ENCODE peak calls at places on chromosomes 3 and 15, in five cellular contexts. One of them, this sample, is unnamed.

GRCh38 chr3:14863324-14864100 is 44.8 kb downstream of the FGD5 start:
- DNase-seq in tibial nerve: no peak
- DNase-seq in breast epithelium: no peak
- DNase-seq in ovary: no peak
- DNase-seq in A549: no peak
- DNase-seq in this sample: no peak

GRCh38 chr15:32866486-32867312 is 148.9 kb downstream of the GREM1 start:
- DNase-seq in tibial nerve: no peak
- DNase-seq in A549: peak; percentile 30
- DNase-seq in breast epithelium: no peak
- DNase-seq in ovary: no peak
- DNase-seq in this sample: no peak

GRCh38 chr15:26945046-26945445 is 25.9 kb upstream of the GABRG3 start:
- DNase-seq in breast epithelium: no peak
- DNase-seq in tibial nerve: no peak
- DNase-seq in ovary: no peak
- DNase-seq in A549: no peak
- DNase-seq in this sample: no peak

GRCh38 chr3:62954579-62954978 is 79.4 kb upstream of the CADPS start:
- DNase-seq in ovary: no peak
- DNase-seq in breast epithelium: no peak
- DNase-seq in tibial nerve: no peak
- DNase-seq in A549: no peak
- DNase-seq in this sample: no peak

GRCh38 chr15:101156509-101157159 is 95.2 kb downstream of the CHSY1 start:
- DNase-seq in ovary: no peak
- DNase-seq in breast epithelium: no peak
- DNase-seq in A549: no peak
- DNase-seq in tibial nerve: no peak
- DNase-seq in this sample: no peak

GRCh38 chr3:138079901-138080300 is 35.5 kb downstream of the DZIP1L start:
- DNase-seq in breast epithelium: no peak
- DNase-seq in ovary: no peak
- DNase-seq in tibial nerve: no peak
- DNase-seq in A549: no peak
- DNase-seq in this sample: no peak

GRCh38 chr3:83523470-83524073 is 1435.2 kb upstream of the CADM2 start:
- DNase-seq in A549: peak; percentile 1
- DNase-seq in ovary: no peak
- DNase-seq in tibial nerve: peak; percentile 32
- DNase-seq in breast epithelium: no peak
- DNase-seq in this sample: no peak

GRCh38 chr3:44342191-44342790 is 3.7 kb downstream of the TCAIM start:
- DNase-seq in A549: no peak
- DNase-seq in tibial nerve: no peak
- DNase-seq in ovary: no peak
- DNase-seq in breast epithelium: no peak
- DNase-seq in this sample: no peak

GRCh38 chr3:155908086-155908485 is 37.6 kb downstream of the GMPS start:
- DNase-seq in ovary: no peak
- DNase-seq in breast epithelium: no peak
- DNase-seq in A549: no peak
- DNase-seq in tibial nerve: no peak
- DNase-seq in this sample: no peak

GRCh38 chr3:155917781-155918180 is 47.3 kb downstream of the GMPS start:
- DNase-seq in tibial nerve: no peak
- DNase-seq in A549: no peak
- DNase-seq in breast epithelium: no peak
- DNase-seq in ovary: no peak
- DNase-seq in this sample: no peak

GRCh38 chr3:155912090-155912489 is 41.6 kb downstream of the GMPS start:
- DNase-seq in tibial nerve: no peak
- DNase-seq in A549: no peak
- DNase-seq in breast epithelium: no peak
- DNase-seq in ovary: no peak
- DNase-seq in this sample: no peak

GRCh38 chr3:155908605-155909004 is 38.2 kb downstream of the GMPS start:
- DNase-seq in ovary: no peak
- DNase-seq in tibial nerve: no peak
- DNase-seq in breast epithelium: no peak
- DNase-seq in A549: no peak
- DNase-seq in this sample: no peak

GRCh38 chr3:155912574-155913190 is 42.2 kb downstream of the GMPS start:
- DNase-seq in A549: no peak
- DNase-seq in tibial nerve: no peak
- DNase-seq in ovary: no peak
- DNase-seq in breast epithelium: no peak
- DNase-seq in this sample: no peak
- TF ChIP-seq POLR2A in A549: no peak
- TF ChIP-seq POLR2A in tibial nerve: no peak
- TF ChIP-seq POLR2A in ovary: no peak
- TF ChIP-seq POLR2A in breast epithelium: no peak
- TF ChIP-seq POLR2A in this sample: no peak

DNA sequence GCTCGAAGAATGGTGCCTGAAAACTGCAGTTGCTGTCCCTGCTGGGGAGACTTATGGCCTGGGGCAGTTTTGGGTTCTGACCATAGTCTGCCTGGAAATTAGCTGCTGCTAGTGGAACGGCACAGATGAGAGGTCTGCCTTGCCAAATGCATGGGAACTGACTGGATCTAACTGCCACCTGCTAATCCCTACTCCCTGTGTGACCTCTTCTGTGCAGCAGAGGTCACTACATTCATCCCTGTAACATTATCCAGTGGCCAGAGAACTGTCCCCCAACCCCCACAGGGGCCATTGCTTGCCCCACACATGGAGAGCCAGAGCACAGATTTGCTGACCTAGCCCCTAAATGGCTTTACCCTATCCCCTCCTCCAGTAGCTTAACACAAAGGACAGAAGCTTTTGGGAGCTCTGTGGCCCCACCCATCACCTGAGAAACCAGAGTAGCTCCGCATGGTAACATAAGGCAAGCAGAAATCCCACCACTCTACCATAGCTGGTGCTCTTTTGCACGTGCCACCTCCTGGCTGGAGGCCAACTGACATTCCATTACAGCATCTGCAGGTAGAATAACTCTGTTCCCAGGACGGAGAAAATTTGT is 840.0 kb downstream of the EPHA3 start:
- DNase-seq in breast epithelium: no peak
- DNase-seq in tibial nerve: no peak
- DNase-seq in ovary: no peak
- DNase-seq in A549: no peak
- DNase-seq in this sample: no peak
- TF ChIP-seq CTCF in breast epithelium: no peak
- TF ChIP-seq CTCF in tibial nerve: no peak
- TF ChIP-seq CTCF in ovary: no peak
- TF ChIP-seq CTCF in A549: no peak
- TF ChIP-seq CTCF in this sample: no peak

GRCh38 chr3:16647668-16648067 is 42.4 kb upstream of the DAZL start:
- DNase-seq in breast epithelium: no peak
- DNase-seq in ovary: no peak
- DNase-seq in A549: no peak
- DNase-seq in tibial nerve: no peak
- DNase-seq in this sample: no peak
- H3K27ac ChIP-seq in breast epithelium: no peak overlapping the region
- H3K27ac ChIP-seq in ovary: no peak overlapping the region
- H3K27ac ChIP-seq in A549: no peak overlapping the region
- H3K27ac ChIP-seq in tibial nerve: no peak overlapping the region
- H3K27ac ChIP-seq in this sample: no peak overlapping the region

DNA sequence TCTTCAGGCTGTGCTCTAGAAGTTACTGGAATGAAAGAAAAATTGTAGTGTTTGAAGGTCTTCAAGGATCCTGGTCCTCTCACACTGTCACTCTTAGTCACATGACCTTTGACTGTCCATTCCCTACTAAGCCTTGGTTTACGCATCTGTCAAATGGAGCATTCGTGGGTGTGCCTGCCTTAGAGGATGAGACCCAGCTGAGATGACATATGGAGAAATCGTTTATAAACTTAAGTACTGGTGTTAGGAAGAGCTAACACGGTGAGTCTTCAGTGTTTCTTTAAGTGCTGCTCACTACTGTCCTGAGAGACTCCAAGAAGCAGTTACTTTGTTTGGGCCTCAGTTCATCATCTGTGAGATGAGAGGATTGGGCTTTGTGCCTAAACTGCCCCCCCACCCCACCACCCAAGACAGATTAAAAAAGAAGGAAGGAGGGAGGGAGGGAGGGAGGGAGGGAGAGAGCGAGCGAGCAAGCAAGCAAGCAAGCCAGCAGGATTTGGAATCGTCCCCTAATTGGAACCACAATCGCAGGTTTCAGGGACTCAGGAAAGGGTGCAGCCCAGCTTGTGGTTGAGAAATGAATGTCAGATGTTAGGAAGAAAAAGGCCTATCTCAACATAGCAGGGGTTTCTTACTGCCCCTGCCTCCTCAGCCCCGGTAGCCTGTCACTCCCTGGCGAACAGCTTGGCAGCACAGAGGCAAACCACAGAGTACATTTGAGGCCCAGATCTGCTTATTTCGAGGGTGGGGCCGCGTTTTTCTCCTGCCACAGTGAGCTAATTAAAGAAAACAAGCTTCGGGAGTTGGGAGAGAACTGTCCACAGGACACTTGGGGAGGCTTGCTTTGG is 32.7 kb downstream of the SMAD3 start:
- DNase-seq in A549: no peak
- DNase-seq in ovary: no peak
- DNase-seq in breast epithelium: no peak
- DNase-seq in tibial nerve: peak; percentile 75
- DNase-seq in this sample: no peak
- TF ChIP-seq POLR2A in A549: no peak
- TF ChIP-seq POLR2A in ovary: no peak
- TF ChIP-seq POLR2A in breast epithelium: no peak
- TF ChIP-seq POLR2A in tibial nerve: no peak
- TF ChIP-seq POLR2A in this sample: no peak

DNA sequence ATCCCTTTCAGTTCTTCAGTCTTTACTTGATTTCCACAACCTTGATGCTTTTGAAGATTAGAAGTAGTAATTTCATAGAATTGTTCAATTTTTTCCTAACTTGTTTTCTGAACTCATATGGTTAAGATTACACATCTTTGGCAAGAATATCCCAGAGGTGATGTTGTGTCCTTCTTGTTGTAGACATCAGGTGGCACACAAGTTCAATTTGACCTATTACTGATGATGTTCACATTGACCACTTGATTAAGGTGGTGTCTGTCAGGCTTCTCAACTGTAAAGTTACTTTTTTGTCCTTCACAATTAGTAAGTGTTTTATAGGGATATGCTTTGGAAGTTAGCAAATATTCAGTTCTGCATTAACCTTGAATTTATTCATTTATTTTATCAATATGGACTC is 34.6 kb upstream of the THRB start:
- DNase-seq in breast epithelium: no peak
- DNase-seq in A549: no peak
- DNase-seq in tibial nerve: no peak
- DNase-seq in ovary: no peak
- DNase-seq in this sample: no peak
- TF ChIP-seq CTCF in breast epithelium: no peak
- TF ChIP-seq CTCF in A549: no peak
- TF ChIP-seq CTCF in tibial nerve: no peak
- TF ChIP-seq CTCF in ovary: no peak
- TF ChIP-seq CTCF in this sample: no peak

DNA sequence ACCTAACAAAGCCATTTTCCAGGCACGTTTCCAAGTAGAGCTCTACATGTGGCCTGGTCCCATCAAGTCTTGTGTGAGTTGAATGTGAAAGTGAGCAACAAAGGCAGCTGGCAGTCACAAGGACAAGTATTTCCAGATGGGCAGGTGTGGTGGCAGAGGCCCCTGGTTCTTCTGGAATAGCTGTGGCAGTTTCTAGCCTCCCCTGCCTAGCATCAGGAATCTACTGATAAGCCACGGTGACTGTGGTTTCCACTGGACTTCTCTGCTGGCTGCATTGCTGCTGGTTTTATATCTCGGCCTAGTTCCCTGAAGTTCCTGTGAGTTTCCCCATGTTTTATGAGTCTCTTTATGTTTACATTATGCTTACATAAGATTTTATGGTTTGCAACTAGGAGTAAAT is 117.7 kb downstream of the GOLIM4 start:
- DNase-seq in A549: no peak
- DNase-seq in tibial nerve: no peak
- DNase-seq in breast epithelium: no peak
- DNase-seq in ovary: no peak
- DNase-seq in this sample: no peak
- H3K27ac ChIP-seq in A549: no peak overlapping the region
- H3K27ac ChIP-seq in tibial nerve: no peak overlapping the region
- H3K27ac ChIP-seq in breast epithelium: no peak overlapping the region
- H3K27ac ChIP-seq in ovary: no peak overlapping the region
- H3K27ac ChIP-seq in this sample: no peak overlapping the region

This sample was measured in vagina.